ENCODE peak calls at places on chromosome 3, in nine cellular contexts. One of them, this sample, is unnamed. For H3K36me3, the result is how much of the 10 kb centered on the place peaks cover.

GRCh38 chr3:111864821-111865656 is 6.0 kb downstream of the PHLDB2 start:
- DNase-seq in cardiac muscle cell: peak
- DNase-seq in GM23248: peak
- DNase-seq in heart right ventricle: peak
- DNase-seq in breast epithelium: no peak
- DNase-seq in mammary epithelial cell: peak
- DNase-seq in OCI-LY7: no peak
- DNase-seq in kidney: no peak
- DNase-seq in endothelial cell of umbilical vein: peak
- DNase-seq in this sample: peak

GRCh38 chr3:8554725-8555621 is 53.4 kb downstream of the LMCD1 start:
- DNase-seq in breast epithelium: no peak
- DNase-seq in OCI-LY7: no peak
- DNase-seq in mammary epithelial cell: no peak
- DNase-seq in heart right ventricle: no peak
- DNase-seq in kidney: peak
- DNase-seq in GM23248: peak
- DNase-seq in cardiac muscle cell: peak
- DNase-seq in endothelial cell of umbilical vein: no peak
- DNase-seq in this sample: peak

GRCh38 chr3:193779933-193780332 is 186.9 kb downstream of the OPA1 start:
- DNase-seq in OCI-LY7: no peak
- DNase-seq in mammary epithelial cell: no peak
- DNase-seq in heart right ventricle: no peak
- DNase-seq in endothelial cell of umbilical vein: no peak
- DNase-seq in breast epithelium: no peak
- DNase-seq in cardiac muscle cell: no peak
- DNase-seq in kidney: no peak
- DNase-seq in GM23248: no peak
- DNase-seq in this sample: no peak

GRCh38 chr3:141441381-141442365 is 45.2 kb upstream of the RASA2 start:
- DNase-seq in OCI-LY7: peak
- DNase-seq in kidney: no peak
- DNase-seq in breast epithelium: no peak
- DNase-seq in endothelial cell of umbilical vein: peak
- DNase-seq in cardiac muscle cell: peak
- DNase-seq in heart right ventricle: peak
- DNase-seq in mammary epithelial cell: peak
- DNase-seq in GM23248: peak
- DNase-seq in this sample: peak

GRCh38 chr3:126472277-126473006 is 3.2 kb downstream of the ZXDC start:
- DNase-seq in OCI-LY7: peak
- DNase-seq in cardiac muscle cell: no peak
- DNase-seq in kidney: peak
- DNase-seq in heart right ventricle: no peak
- DNase-seq in breast epithelium: peak
- DNase-seq in endothelial cell of umbilical vein: peak
- DNase-seq in mammary epithelial cell: peak
- DNase-seq in GM23248: peak
- DNase-seq in this sample: peak

GRCh38 chr3:71565976-71566375 is 17.6 kb downstream of the FOXP1 start:
- DNase-seq in endothelial cell of umbilical vein: no peak
- DNase-seq in kidney: no peak
- DNase-seq in mammary epithelial cell: no peak
- DNase-seq in GM23248: no peak
- DNase-seq in OCI-LY7: no peak
- DNase-seq in breast epithelium: no peak
- DNase-seq in cardiac muscle cell: no peak
- DNase-seq in heart right ventricle: no peak
- DNase-seq in this sample: no peak

GRCh38 chr3:89690649-89691048 is 583.2 kb downstream of the EPHA3 start:
- DNase-seq in kidney: no peak
- DNase-seq in breast epithelium: no peak
- DNase-seq in cardiac muscle cell: no peak
- DNase-seq in heart right ventricle: no peak
- DNase-seq in mammary epithelial cell: no peak
- DNase-seq in GM23248: peak
- DNase-seq in OCI-LY7: no peak
- DNase-seq in endothelial cell of umbilical vein: no peak
- DNase-seq in this sample: peak

GRCh38 chr3:178419078-178419477 is 117.2 kb upstream of the KCNMB2 start:
- DNase-seq in OCI-LY7: no peak
- DNase-seq in mammary epithelial cell: peak
- DNase-seq in heart right ventricle: no peak
- DNase-seq in GM23248: peak
- DNase-seq in kidney: no peak
- DNase-seq in endothelial cell of umbilical vein: no peak
- DNase-seq in breast epithelium: no peak
- DNase-seq in cardiac muscle cell: no peak
- DNase-seq in this sample: no peak

GRCh38 chr3:73192036-73192738 is 130.7 kb downstream of the EBLN2 start:
- DNase-seq in GM23248: no peak
- DNase-seq in kidney: no peak
- DNase-seq in OCI-LY7: peak
- DNase-seq in endothelial cell of umbilical vein: no peak
- DNase-seq in breast epithelium: no peak
- DNase-seq in cardiac muscle cell: peak
- DNase-seq in mammary epithelial cell: no peak
- DNase-seq in heart right ventricle: no peak
- DNase-seq in this sample: no peak

GRCh38 chr3:177041021-177041729 is 156.1 kb downstream of the TBL1XR1 start:
- DNase-seq in GM23248: peak
- DNase-seq in endothelial cell of umbilical vein: peak
- DNase-seq in OCI-LY7: no peak
- DNase-seq in kidney: no peak
- DNase-seq in mammary epithelial cell: no peak
- DNase-seq in breast epithelium: no peak
- DNase-seq in heart right ventricle: peak
- DNase-seq in cardiac muscle cell: peak
- DNase-seq in this sample: peak

GRCh38 chr3:78666458-78666800 is 1101.4 kb downstream of the ROBO1 start:
- DNase-seq in endothelial cell of umbilical vein: no peak
- DNase-seq in heart right ventricle: no peak
- DNase-seq in kidney: no peak
- DNase-seq in breast epithelium: no peak
- DNase-seq in OCI-LY7: no peak
- DNase-seq in mammary epithelial cell: peak
- DNase-seq in cardiac muscle cell: no peak
- DNase-seq in GM23248: peak
- DNase-seq in this sample: no peak

GRCh38 chr3:78665776-78666457 is 1101.9 kb downstream of the ROBO1 start:
- DNase-seq in kidney: no peak
- DNase-seq in mammary epithelial cell: no peak
- DNase-seq in GM23248: no peak
- DNase-seq in heart right ventricle: no peak
- DNase-seq in endothelial cell of umbilical vein: no peak
- DNase-seq in cardiac muscle cell: no peak
- DNase-seq in OCI-LY7: no peak
- DNase-seq in breast epithelium: no peak
- DNase-seq in this sample: no peak

GRCh38 chr3:78668302-78668701 is 1099.5 kb downstream of the ROBO1 start:
- DNase-seq in mammary epithelial cell: no peak
- DNase-seq in cardiac muscle cell: no peak
- DNase-seq in heart right ventricle: no peak
- DNase-seq in endothelial cell of umbilical vein: no peak
- DNase-seq in kidney: no peak
- DNase-seq in GM23248: no peak
- DNase-seq in OCI-LY7: no peak
- DNase-seq in breast epithelium: no peak
- DNase-seq in this sample: no peak

GRCh38 chr3:78670087-78670486 is 1097.7 kb downstream of the ROBO1 start:
- DNase-seq in endothelial cell of umbilical vein: no peak
- DNase-seq in OCI-LY7: no peak
- DNase-seq in heart right ventricle: no peak
- DNase-seq in breast epithelium: no peak
- DNase-seq in mammary epithelial cell: no peak
- DNase-seq in kidney: no peak
- DNase-seq in cardiac muscle cell: no peak
- DNase-seq in GM23248: no peak
- DNase-seq in this sample: no peak
- H3K36me3 ChIP-seq in endothelial cell of umbilical vein: under half
- H3K36me3 ChIP-seq in OCI-LY7: under half
- H3K36me3 ChIP-seq in heart right ventricle: under half
- H3K36me3 ChIP-seq in breast epithelium: under half
- H3K36me3 ChIP-seq in mammary epithelial cell: under half
- H3K36me3 ChIP-seq in kidney: under half
- H3K36me3 ChIP-seq in cardiac muscle cell: under half
- H3K36me3 ChIP-seq in GM23248: under half
- H3K36me3 ChIP-seq in this sample: under half

DNA sequence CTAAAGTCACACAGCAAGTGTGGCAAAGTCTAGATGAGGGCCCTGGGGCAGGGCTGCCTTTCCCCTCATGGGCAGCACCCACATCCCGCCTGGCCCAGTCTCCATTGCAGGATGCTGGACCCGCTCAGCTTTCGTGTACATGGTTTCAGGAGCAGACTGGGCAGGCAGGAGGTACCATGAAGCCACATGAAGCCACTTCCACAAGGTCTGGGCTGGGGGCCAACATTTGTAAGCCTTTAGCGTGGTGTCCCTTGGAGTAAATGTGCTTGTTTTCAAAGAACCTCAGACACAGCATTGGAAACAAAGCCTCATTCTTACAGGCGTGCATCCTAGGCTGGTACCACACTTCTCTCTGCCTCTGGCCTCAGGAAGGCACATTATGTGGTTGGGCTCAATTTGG is 34.5 kb downstream of the UMPS start:
- DNase-seq in endothelial cell of umbilical vein: no peak
- DNase-seq in heart right ventricle: no peak
- DNase-seq in breast epithelium: peak
- DNase-seq in OCI-LY7: no peak
- DNase-seq in cardiac muscle cell: no peak
- DNase-seq in kidney: no peak
- DNase-seq in GM23248: no peak
- DNase-seq in mammary epithelial cell: no peak
- DNase-seq in this sample: no peak
- H3K36me3 ChIP-seq in endothelial cell of umbilical vein: under half
- H3K36me3 ChIP-seq in heart right ventricle: under half
- H3K36me3 ChIP-seq in breast epithelium: under half
- H3K36me3 ChIP-seq in OCI-LY7: under half
- H3K36me3 ChIP-seq in cardiac muscle cell: under half
- H3K36me3 ChIP-seq in kidney: under half
- H3K36me3 ChIP-seq in GM23248: under half
- H3K36me3 ChIP-seq in mammary epithelial cell: under half
- H3K36me3 ChIP-seq in this sample: under half

DNA sequence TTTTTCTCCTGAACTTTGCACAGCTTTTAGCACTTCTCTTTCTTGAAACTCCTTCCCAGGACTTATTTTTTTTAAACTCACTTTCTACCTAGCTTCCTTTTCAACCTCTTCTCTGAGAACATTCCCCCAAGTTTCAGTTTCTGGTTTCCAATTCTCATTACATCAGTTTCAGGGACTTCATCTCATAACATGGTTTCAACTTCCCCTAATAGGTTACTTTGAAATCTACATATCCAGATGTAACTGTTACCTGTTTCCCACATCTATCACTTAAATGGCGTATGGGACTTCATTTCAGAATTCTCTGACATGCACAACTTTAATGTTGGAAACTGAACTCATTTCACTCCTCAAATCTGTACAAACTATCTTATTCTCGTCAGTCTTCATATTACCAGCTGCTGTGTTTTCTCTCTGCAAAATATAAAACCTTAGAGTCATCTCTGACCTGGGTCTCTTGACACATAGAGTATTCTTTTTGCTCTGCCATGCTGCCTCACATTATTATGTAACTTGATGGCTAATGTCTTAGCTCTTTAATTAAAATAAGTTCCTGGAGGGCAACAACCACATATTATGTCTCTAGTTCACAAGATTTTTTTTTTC is 58.4 kb downstream of the NME9 start:
- DNase-seq in GM23248: no peak
- DNase-seq in heart right ventricle: no peak
- DNase-seq in breast epithelium: no peak
- DNase-seq in cardiac muscle cell: no peak
- DNase-seq in mammary epithelial cell: no peak
- DNase-seq in OCI-LY7: no peak
- DNase-seq in endothelial cell of umbilical vein: no peak
- DNase-seq in kidney: no peak
- DNase-seq in this sample: no peak
- H3K36me3 ChIP-seq in GM23248: under half
- H3K36me3 ChIP-seq in heart right ventricle: under half
- H3K36me3 ChIP-seq in breast epithelium: under half
- H3K36me3 ChIP-seq in cardiac muscle cell: under half
- H3K36me3 ChIP-seq in mammary epithelial cell: under half
- H3K36me3 ChIP-seq in OCI-LY7: half or more
- H3K36me3 ChIP-seq in endothelial cell of umbilical vein: under half
- H3K36me3 ChIP-seq in kidney: under half
- H3K36me3 ChIP-seq in this sample: under half

GRCh38 chr3:53103566-53104296 is 26.5 kb downstream of the RFT1 start:
- DNase-seq in GM23248: peak
- DNase-seq in breast epithelium: no peak
- DNase-seq in OCI-LY7: no peak
- DNase-seq in kidney: no peak
- DNase-seq in cardiac muscle cell: no peak
- DNase-seq in heart right ventricle: no peak
- DNase-seq in mammary epithelial cell: no peak
- DNase-seq in endothelial cell of umbilical vein: peak
- DNase-seq in this sample: no peak

GRCh38 chr3:53104762-53105161 is 25.5 kb downstream of the RFT1 start:
- DNase-seq in kidney: no peak
- DNase-seq in breast epithelium: no peak
- DNase-seq in endothelial cell of umbilical vein: no peak
- DNase-seq in cardiac muscle cell: no peak
- DNase-seq in OCI-LY7: no peak
- DNase-seq in GM23248: no peak
- DNase-seq in heart right ventricle: no peak
- DNase-seq in mammary epithelial cell: no peak
- DNase-seq in this sample: no peak

GRCh38 chr3:53101956-53102355 is 28.3 kb downstream of the RFT1 start:
- DNase-seq in cardiac muscle cell: no peak
- DNase-seq in endothelial cell of umbilical vein: no peak
- DNase-seq in heart right ventricle: no peak
- DNase-seq in kidney: no peak
- DNase-seq in mammary epithelial cell: no peak
- DNase-seq in GM23248: no peak
- DNase-seq in breast epithelium: no peak
- DNase-seq in OCI-LY7: no peak
- DNase-seq in this sample: no peak

GRCh38 chr3:53100818-53101466 is 29.3 kb downstream of the RFT1 start:
- DNase-seq in endothelial cell of umbilical vein: no peak
- DNase-seq in GM23248: no peak
- DNase-seq in kidney: no peak
- DNase-seq in cardiac muscle cell: no peak
- DNase-seq in OCI-LY7: no peak
- DNase-seq in mammary epithelial cell: no peak
- DNase-seq in breast epithelium: no peak
- DNase-seq in heart right ventricle: no peak
- DNase-seq in this sample: no peak

DNA sequence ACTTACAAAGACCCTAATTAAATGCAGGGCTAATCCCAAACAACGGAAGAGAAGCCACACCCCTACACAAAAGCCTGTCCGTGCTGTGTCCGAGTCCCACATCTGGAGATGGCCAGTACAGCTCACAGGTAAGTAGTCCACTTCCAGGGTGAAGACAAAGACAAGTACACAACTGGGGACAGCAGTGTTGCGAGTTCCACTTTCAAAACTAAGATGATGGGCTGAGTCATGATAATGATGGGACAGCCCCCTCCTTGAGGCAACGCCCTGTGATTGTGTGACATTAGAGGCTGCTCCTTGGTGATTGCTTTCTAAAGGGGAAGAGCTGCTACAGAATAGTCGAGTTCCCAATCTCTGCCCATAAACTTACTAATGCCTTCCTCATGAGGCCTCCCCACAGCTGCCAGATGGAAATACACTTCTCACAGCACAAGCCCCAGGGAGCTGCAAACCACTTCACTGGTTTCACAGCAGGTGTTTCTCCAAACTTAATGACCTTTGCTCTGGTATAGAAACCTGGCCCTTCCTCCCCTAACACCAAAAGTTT is 27.6 kb downstream of the RFT1 start:
- DNase-seq in heart right ventricle: no peak
- DNase-seq in OCI-LY7: peak
- DNase-seq in endothelial cell of umbilical vein: no peak
- DNase-seq in breast epithelium: no peak
- DNase-seq in kidney: no peak
- DNase-seq in cardiac muscle cell: no peak
- DNase-seq in mammary epithelial cell: no peak
- DNase-seq in GM23248: peak
- DNase-seq in this sample: no peak
- H3K36me3 ChIP-seq in heart right ventricle: under half
- H3K36me3 ChIP-seq in OCI-LY7: half or more
- H3K36me3 ChIP-seq in endothelial cell of umbilical vein: under half
- H3K36me3 ChIP-seq in breast epithelium: under half
- H3K36me3 ChIP-seq in kidney: under half
- H3K36me3 ChIP-seq in cardiac muscle cell: under half
- H3K36me3 ChIP-seq in mammary epithelial cell: under half
- H3K36me3 ChIP-seq in GM23248: under half
- H3K36me3 ChIP-seq in this sample: under half

This sample was measured in MG63.